ENCODE peak calls at places on chromosome 19, in five cellular contexts. One of them, this sample, is unnamed.

GRCh38 chr19:4358709-4359626 is 15.6 kb downstream of the MPND start:
- DNase-seq in fibroblast of lung: no peak
- DNase-seq in Peyer's patch: no peak
- DNase-seq in mucosa of descending colon: no peak
- DNase-seq in WTC11: no peak
- DNase-seq in this sample: no peak

GRCh38 chr19:3520166-3521103 is 14.3 kb downstream of the FZR1 start:
- DNase-seq in fibroblast of lung: no peak
- DNase-seq in mucosa of descending colon: no peak
- DNase-seq in Peyer's patch: peak
- DNase-seq in WTC11: peak
- DNase-seq in this sample: no peak

GRCh38 chr19:1267441-1268391 is 1.4 kb upstream of the CIRBP start:
- DNase-seq in Peyer's patch: no peak
- DNase-seq in mucosa of descending colon: no peak
- DNase-seq in fibroblast of lung: peak
- DNase-seq in WTC11: no peak
- DNase-seq in this sample: peak

GRCh38 chr19:10670187-10670586 is 16.0 kb downstream of the ILF3 start:
- DNase-seq in WTC11: no peak
- DNase-seq in mucosa of descending colon: no peak
- DNase-seq in Peyer's patch: no peak
- DNase-seq in fibroblast of lung: no peak
- DNase-seq in this sample: no peak

GRCh38 chr19:4327252-4327876 is 11.3 kb downstream of the STAP2 start:
- DNase-seq in Peyer's patch: peak
- DNase-seq in WTC11: peak
- DNase-seq in fibroblast of lung: peak
- DNase-seq in mucosa of descending colon: peak
- DNase-seq in this sample: peak

GRCh38 chr19:48812094-48812929 is 1.5 kb upstream of the BCAT2 start:
- DNase-seq in fibroblast of lung: peak
- DNase-seq in WTC11: peak
- DNase-seq in mucosa of descending colon: peak
- DNase-seq in Peyer's patch: peak
- DNase-seq in this sample: peak

GRCh38 chr19:31421856-31422255 is 72.6 kb upstream of the TSHZ3 start:
- DNase-seq in WTC11: peak
- DNase-seq in fibroblast of lung: no peak
- DNase-seq in mucosa of descending colon: no peak
- DNase-seq in Peyer's patch: no peak
- DNase-seq in this sample: no peak

GRCh38 chr19:29887498-29887897 is 54.5 kb upstream of the URI1 start:
- DNase-seq in WTC11: no peak
- DNase-seq in fibroblast of lung: no peak
- DNase-seq in Peyer's patch: peak
- DNase-seq in mucosa of descending colon: no peak
- DNase-seq in this sample: no peak

GRCh38 chr19:38210458-38210987 is 13.5 kb downstream of the DPF1 start:
- DNase-seq in Peyer's patch: no peak
- DNase-seq in WTC11: peak
- DNase-seq in mucosa of descending colon: no peak
- DNase-seq in fibroblast of lung: peak
- DNase-seq in this sample: peak

GRCh38 chr19:50858896-50859295 is 4.2 kb downstream of the KLK3 start:
- DNase-seq in fibroblast of lung: no peak
- DNase-seq in mucosa of descending colon: peak
- DNase-seq in WTC11: peak
- DNase-seq in Peyer's patch: peak
- DNase-seq in this sample: peak
- TF ChIP-seq CTCF in fibroblast of lung: no peak
- TF ChIP-seq CTCF in mucosa of descending colon: no peak
- TF ChIP-seq CTCF in WTC11: no peak
- TF ChIP-seq CTCF in Peyer's patch: no peak
- TF ChIP-seq CTCF in this sample: no peak

DNA sequence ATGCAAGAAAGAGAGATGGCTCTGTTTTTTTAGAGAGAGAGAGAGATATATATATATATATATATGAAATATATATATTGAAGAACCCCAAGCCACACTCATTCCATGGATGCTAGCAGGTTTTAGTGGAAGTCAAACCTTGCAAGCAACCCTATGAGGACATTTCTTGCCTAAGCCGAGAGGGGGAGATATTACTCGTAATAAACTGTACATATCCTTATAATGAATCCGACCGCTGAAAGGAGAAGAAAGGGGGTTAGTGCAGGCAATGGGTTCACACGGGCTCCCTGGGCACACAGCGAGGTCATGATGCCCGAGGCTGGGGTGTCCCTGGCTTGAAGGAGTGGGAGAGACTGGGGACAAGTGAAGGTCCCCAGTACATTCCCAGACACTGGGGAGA is 78.3 kb downstream of the IER2 start:
- DNase-seq in WTC11: no peak
- DNase-seq in Peyer's patch: no peak
- DNase-seq in mucosa of descending colon: no peak
- DNase-seq in fibroblast of lung: no peak
- DNase-seq in this sample: no peak
- TF ChIP-seq CTCF in WTC11: no peak
- TF ChIP-seq CTCF in Peyer's patch: no peak
- TF ChIP-seq CTCF in mucosa of descending colon: no peak
- TF ChIP-seq CTCF in fibroblast of lung: no peak
- TF ChIP-seq CTCF in this sample: no peak

GRCh38 chr19:33345163-33345562 is 28.3 kb upstream of the CEBPG start:
- DNase-seq in fibroblast of lung: no peak
- DNase-seq in WTC11: no peak
- DNase-seq in Peyer's patch: no peak
- DNase-seq in mucosa of descending colon: no peak
- DNase-seq in this sample: no peak
- TF ChIP-seq CTCF in fibroblast of lung: no peak
- TF ChIP-seq CTCF in WTC11: no peak
- TF ChIP-seq CTCF in Peyer's patch: no peak
- TF ChIP-seq CTCF in mucosa of descending colon: no peak
- TF ChIP-seq CTCF in this sample: no peak

DNA sequence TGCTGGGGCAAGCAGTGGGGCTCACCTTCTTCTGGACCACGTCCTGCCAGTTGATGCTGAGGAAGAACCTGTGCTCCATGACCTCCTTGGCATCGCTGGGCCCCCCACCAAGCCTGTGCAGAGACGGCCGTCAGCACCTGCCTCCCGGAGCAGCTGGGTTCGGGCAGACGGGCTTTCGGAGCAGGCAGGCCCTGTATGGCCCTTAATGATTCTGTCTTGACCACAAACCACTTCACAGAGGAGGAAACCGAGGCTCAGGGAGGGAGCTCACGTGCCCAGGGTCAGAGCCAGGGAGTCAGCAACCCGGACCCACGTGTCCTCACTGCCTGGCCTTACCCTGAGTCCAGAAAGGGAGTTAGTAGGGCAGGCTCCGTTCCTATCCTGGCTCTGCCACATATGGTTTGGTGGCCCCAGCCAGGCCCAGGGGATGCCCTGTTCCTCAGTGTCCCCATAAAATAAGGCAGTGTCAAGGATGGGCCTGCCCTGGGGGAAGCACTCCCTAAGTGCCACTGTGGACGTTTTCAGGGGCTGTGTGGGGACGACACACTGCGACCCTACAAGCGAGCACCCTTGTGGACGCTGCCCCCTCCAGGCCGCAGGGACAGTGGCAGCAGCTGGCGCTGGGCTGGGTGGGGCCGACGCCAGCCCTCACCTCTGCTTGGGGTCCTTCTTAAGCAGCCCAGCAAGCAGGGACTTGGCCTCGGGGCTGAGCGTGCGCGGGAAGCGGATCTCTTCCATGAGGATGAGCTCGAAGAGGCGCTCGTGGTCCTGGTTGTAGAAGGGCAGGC is 8.9 kb upstream of the CCNP start:
- DNase-seq in Peyer's patch: no peak
- DNase-seq in mucosa of descending colon: no peak
- DNase-seq in fibroblast of lung: no peak
- DNase-seq in WTC11: peak
- DNase-seq in this sample: no peak
- TF ChIP-seq CTCF in Peyer's patch: no peak
- TF ChIP-seq CTCF in mucosa of descending colon: no peak
- TF ChIP-seq CTCF in fibroblast of lung: no peak
- TF ChIP-seq CTCF in WTC11: peak
- TF ChIP-seq CTCF in this sample: no peak

DNA sequence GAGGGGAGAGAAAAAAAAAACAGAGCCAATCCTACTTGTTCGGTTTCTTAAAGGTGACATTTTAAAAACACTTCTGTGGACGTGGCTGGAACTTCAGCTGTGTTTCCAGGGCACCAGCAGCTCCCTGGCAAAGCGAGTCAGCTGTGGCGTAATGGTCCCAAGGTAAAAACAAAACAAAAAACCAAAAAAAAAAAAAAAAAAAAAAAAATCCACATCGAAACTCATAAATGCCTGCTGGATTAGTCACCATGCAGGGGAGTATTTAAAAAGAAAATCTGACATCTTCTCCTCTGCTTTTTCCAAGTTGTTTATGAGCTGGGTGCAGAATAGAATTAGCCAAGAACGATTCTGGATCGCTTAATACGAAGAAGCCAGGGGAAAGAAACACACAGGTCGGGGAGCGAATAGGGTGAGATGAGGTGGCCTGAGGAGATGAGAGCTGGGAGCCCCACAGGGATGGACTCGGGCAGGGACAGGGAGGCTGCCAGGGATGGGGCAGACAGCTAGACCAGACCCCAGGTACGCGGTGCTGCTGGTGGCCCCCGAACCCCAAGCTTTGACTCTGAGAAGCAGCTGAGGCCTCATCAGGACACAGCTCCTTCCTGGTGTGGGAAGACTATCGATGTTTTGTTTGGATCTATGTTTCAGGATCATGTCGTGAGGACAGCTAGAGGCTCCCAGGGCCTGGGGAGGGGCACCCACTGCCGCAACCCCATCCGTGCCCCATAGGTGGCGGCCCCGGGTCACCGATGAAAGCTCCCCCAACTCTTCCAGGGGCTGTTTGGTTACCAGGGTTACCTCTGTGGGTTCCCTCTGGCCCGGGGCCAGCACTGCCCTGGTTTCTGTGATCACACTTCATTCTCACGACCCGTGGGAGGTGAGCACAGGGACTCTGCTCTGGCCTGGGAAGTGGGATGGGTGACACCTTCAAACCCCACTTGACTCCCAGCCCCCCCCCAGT is 3.1 kb upstream of the CTXN1 start:
- DNase-seq in WTC11: peak
- DNase-seq in Peyer's patch: peak
- DNase-seq in mucosa of descending colon: peak
- DNase-seq in fibroblast of lung: peak
- DNase-seq in this sample: peak
- TF ChIP-seq CTCF in WTC11: peak
- TF ChIP-seq CTCF in Peyer's patch: no peak
- TF ChIP-seq CTCF in mucosa of descending colon: no peak
- TF ChIP-seq CTCF in fibroblast of lung: peak
- TF ChIP-seq CTCF in this sample: peak

This sample was measured in body of pancreas.